ENCODE peak calls at places on chromosomes 1 and 21, in six cellular contexts. H, I, V, M, Q and F are unnamed samples.

GRCh38 chr1:183080406-183080805 is 57.2 kb downstream of the LAMC1 start:
- DNase-seq in H (no peak), I (peak), V (no peak), M (no peak), Q (peak), F (no peak)

GRCh38 chr1:57612833-57613232 is 189.0 kb upstream of the DAB1 start:
- DNase-seq in H (no peak), I (no peak), V (no peak), M (no peak), Q (no peak), F (no peak)

GRCh38 chr1:185719021-185719420 is 15.2 kb upstream of the HMCN1 start:
- DNase-seq in H (no peak), I (peak), V (no peak), M (no peak), Q (peak), F (no peak)

GRCh38 chr1:41475859-41476567 is 8.5 kb downstream of the EDN2 start:
- DNase-seq in H (no peak), I (no peak), V (no peak), M (no peak), Q (peak), F (no peak)

GRCh38 chr1:10806966-10807365 is 10.5 kb upstream of the CASZ1 start:
- DNase-seq in H (no peak), I (no peak), V (no peak), M (no peak), Q (no peak), F (no peak)

GRCh38 chr1:113095790-113096455 is 22.9 kb downstream of the LRIG2 start:
- DNase-seq in H (no peak), I (no peak), V (no peak), M (no peak), Q (no peak), F (no peak)

GRCh38 chr1:245234217-245235120 is 79.7 kb downstream of the KIF26B start:
- DNase-seq in H (no peak), I (peak), V (no peak), M (no peak), Q (no peak), F (peak)

GRCh38 chr1:5905431-5905830 is 86.8 kb downstream of the NPHP4 start:
- DNase-seq in H (no peak), I (no peak), V (no peak), M (no peak), Q (no peak), F (peak)

GRCh38 chr1:78004719-78005346 is at the start of gene DNAJB4:
- DNase-seq in H (no peak), I (peak), V (peak), M (peak), Q (peak), F (no peak)

GRCh38 chr1:34858901-34859441 is 578 bp downstream of the SMIM12 start:
- DNase-seq in H (no peak), I (peak), V (peak), M (no peak), Q (peak), F (no peak)

GRCh38 chr1:101704895-101705294 is 291.8 kb downstream of the OLFM3 start:
- DNase-seq in H (no peak), I (no peak), V (no peak), M (no peak), Q (no peak), F (no peak)

GRCh38 chr21:46098303-46099141 is 610 bp downstream of the COL6A2 start:
- DNase-seq in H (peak), I (no peak), V (no peak), M (no peak), Q (peak), F (peak)

GRCh38 chr1:5574641-5575040 is 417.6 kb downstream of the NPHP4 start:
- DNase-seq in H (no peak), I (no peak), V (no peak), M (no peak), Q (no peak), F (peak)

GRCh38 chr1:1122981-1123480 is 7.1 kb upstream of the C1orf159 start:
- DNase-seq in H (peak), I (no peak), V (no peak), M (no peak), Q (peak), F (peak)

GRCh38 chr21:32174819-32175218 is 104.0 kb downstream of the MIS18A start:
- DNase-seq in H (no peak), I (no peak), V (no peak), M (no peak), Q (no peak), F (no peak)

GRCh38 chr1:154759196-154759595 is 110.9 kb downstream of the KCNN3 start:
- DNase-seq in H (no peak), I (no peak), V (peak), M (no peak), Q (no peak), F (no peak)

GRCh38 chr1:29325675-29326074 is 89.4 kb downstream of the PTPRU start:
- DNase-seq in H (no peak), I (no peak), V (no peak), M (no peak), Q (no peak), F (peak)

GRCh38 chr1:17570228-17570627 is 30.7 kb downstream of the ARHGEF10L start:
- DNase-seq in H (no peak), I (no peak), V (no peak), M (no peak), Q (no peak), F (no peak)

GRCh38 chr1:70353641-70354331 is 736 bp downstream of the ANKRD13C start:
- DNase-seq in H (no peak), I (peak), V (no peak), M (peak), Q (peak), F (no peak)

GRCh38 chr21:16742116-16742515 is 770.7 kb upstream of the CXADR start:
- DNase-seq in H (no peak), I (peak), V (no peak), M (no peak), Q (no peak), F (no peak)

GRCh38 chr1:975365-975764 is 6.5 kb downstream of the PERM1 start:
- DNase-seq in H (no peak), I (no peak), V (no peak), M (no peak), Q (no peak), F (no peak)

GRCh38 chr1:110223581-110223980 is 13.5 kb downstream of the KCNC4 start:
- DNase-seq in H (no peak), I (no peak), V (no peak), M (no peak), Q (no peak), F (no peak)

GRCh38 chr1:184048841-184049240 is 2.7 kb upstream of the TSEN15 start:
- DNase-seq in H (no peak), I (no peak), V (no peak), M (no peak), Q (no peak), F (no peak)